ENCODE peak calls at places on chromosomes 7 and 10, in four cellular contexts. K is DMS 273 treated with DMSO at 0.1 percent for 48 hours; U is stimulated activated naive CD8-positive, alpha-beta T cell treated with anti-CD3 and anti-CD28 coated beads, Interleukin-15, Interleukin-2, amounts not matched to agents 100 U/mL and 50 U/mL, for 24 hours; V is amygdala. L is an unnamed sample.

GRCh38 chr7:45216622-45217165 is 59.1 kb downstream of the RAMP3 start:
- DNase-seq in K (no peak), U (no peak), V (no peak), L (no peak)

GRCh38 chr7:115099906-115100305 is 178.0 kb downstream of the MDFIC start:
- DNase-seq in U (no peak), K (no peak), V (no peak), L (no peak)

GRCh38 chr10:34641147-34641912 is 173.8 kb downstream of the PARD3 start:
- DNase-seq in V (no peak), U (no peak), K (no peak), L (no peak)

GRCh38 chr7:269721-270120 is 20.2 kb upstream of the FOXL3 start:
- DNase-seq in K (no peak), V (no peak), U (no peak), L (no peak)

GRCh38 chr10:101292194-101293006 is 61.6 kb upstream of the BTRC start:
- DNase-seq in V (no peak), U (peak), K (no peak), L (no peak)

GRCh38 chr10:12056758-12057157 is 12.0 kb upstream of the DHTKD1 start:
- DNase-seq in U (no peak), V (no peak), K (no peak), L (no peak)

GRCh38 chr7:81693080-81693479 is 76.8 kb downstream of the HGF start:
- DNase-seq in V (no peak), K (no peak), U (no peak), L (no peak)

GRCh38 chr7:132440126-132440525 is 136.1 kb downstream of the PLXNA4 start:
- DNase-seq in U (no peak), K (no peak), V (no peak), L (no peak)

GRCh38 chr7:92366730-92367129 is 80.6 kb upstream of the GATAD1 start:
- DNase-seq in U (no peak), K (no peak), V (no peak), L (no peak)

GRCh38 chr7:34165927-34166550 is 260.7 kb downstream of the BMPER start:
- DNase-seq in U (no peak), V (no peak), K (peak), L (no peak)

GRCh38 chr7:148500978-148501377 is 89.6 kb upstream of the C7orf33 start:
- DNase-seq in V (no peak), K (no peak), U (no peak), L (no peak)

GRCh38 chr7:21944616-21945373 is 904 bp downstream of the CDCA7L start:
- DNase-seq in K (peak), V (no peak), U (peak), L (peak)

GRCh38 chr10:68721673-68721963 is 579 bp downstream of the CCAR1 start:
- DNase-seq in K (no peak), U (no peak), V (no peak), L (no peak)

GRCh38 chr7:36967387-36967786 is 243.1 kb upstream of the AOAH start:
- DNase-seq in K (peak), U (no peak), V (no peak), L (no peak)

L was measured in activated naive CD8-positive, alpha-beta T cell treated with anti-CD3 and anti-CD28 coated beads, Interleukin-2, amount 50 U/mL, for 24 hours.